ENCODE peak calls at places on chromosomes 6 and 20, in ten cellular contexts. R is SK-N-SH; B is H1; I is mucosa of descending colon; M is tibial artery; X is pancreas; Q is CD4-positive, alpha-beta memory T cell; J is lung; G is IMR-90; V is adipocyte. N is an unnamed sample. For H3K4me1, the result is how much of the 10 kb centered on the place peaks cover.

GRCh38 chr6:150723857-150724256 is 124.2 kb downstream of the PLEKHG1 start:
- DNase-seq in R (no peak), B (no peak), I (no peak), M (no peak), X (no peak), Q (no peak), J (no peak), G (no peak), V (no peak), N (peak)

GRCh38 chr20:47500554-47500953 is 1.1 kb upstream of the NCOA3 start:
- DNase-seq in R (no peak), B (no peak), I (no peak), M (no peak), X (no peak), Q (no peak), J (no peak), G (no peak), V (no peak), N (no peak)

GRCh38 chr20:17556842-17557674 is 12.8 kb upstream of the DSTN start:
- DNase-seq in R (peak), B (peak), I (peak), M (peak), X (peak), Q (no peak), J (peak), G (peak), V (peak), N (peak)

GRCh38 chr20:49888341-49889244 is 26.7 kb downstream of the SPATA2 start:
- DNase-seq in R (peak), B (peak), I (no peak), M (peak), X (no peak), Q (peak), J (no peak), G (peak), V (peak), N (peak)

GRCh38 chr6:34239240-34239825 is 2.7 kb downstream of the HMGA1 start:
- DNase-seq in R (no peak), B (no peak), I (peak), M (peak), X (no peak), Q (no peak), J (no peak), G (no peak), V (no peak), N (no peak)

GRCh38 chr6:144615870-144616269 is 330.7 kb downstream of the UTRN start:
- DNase-seq in R (no peak), B (no peak), I (no peak), M (no peak), X (no peak), Q (no peak), J (no peak), G (no peak), V (no peak), N (no peak)

GRCh38 chr20:46905364-46906125 is 10.9 kb downstream of the EYA2 start:
- DNase-seq in R (no peak), B (no peak), I (no peak), M (no peak), X (no peak), Q (no peak), J (no peak), G (no peak), V (no peak), N (no peak)

GRCh38 chr6:17212541-17213371 is 68.4 kb upstream of the RBM24 start:
- DNase-seq in R (no peak), B (no peak), I (no peak), M (no peak), X (no peak), Q (no peak), J (no peak), G (no peak), V (peak), N (peak)

GRCh38 chr6:9112548-9112947 is 677.2 kb upstream of the SLC35B3 start:
- DNase-seq in R (no peak), B (no peak), I (no peak), M (no peak), X (no peak), Q (no peak), J (no peak), G (no peak), V (no peak), N (no peak)

GRCh38 chr20:50904067-50904570 is 27.1 kb downstream of the ADNP start:
- DNase-seq in R (no peak), B (no peak), I (no peak), M (no peak), X (no peak), Q (no peak), J (no peak), G (no peak), V (no peak), N (no peak)

GRCh38 chr6:90393232-90393884 is 96.7 kb upstream of the BACH2 start:
- DNase-seq in R (peak), B (peak), I (no peak), M (no peak), X (no peak), Q (peak), J (peak), G (peak), V (peak), N (peak)

GRCh38 chr6:145865175-145865574 is 50.6 kb upstream of the FBXO30 start:
- DNase-seq in R (no peak), B (no peak), I (no peak), M (no peak), X (no peak), Q (peak), J (no peak), G (no peak), V (no peak), N (no peak)

GRCh38 chr20:49132995-49133451 is 55.1 kb downstream of the STAU1 start:
- DNase-seq in R (peak), B (no peak), I (no peak), M (no peak), X (no peak), Q (peak), J (no peak), G (peak), V (peak), N (peak)

GRCh38 chr20:5148581-5148980 is 21.8 kb downstream of the CDS2 start:
- DNase-seq in R (no peak), B (no peak), I (no peak), M (no peak), X (no peak), Q (no peak), J (no peak), G (no peak), V (no peak), N (no peak)

GRCh38 chr6:86707545-86708120 is 229.7 kb upstream of the HTR1E start:
- DNase-seq in R (no peak), B (no peak), I (no peak), M (no peak), X (no peak), Q (no peak), J (no peak), G (no peak), V (no peak), N (no peak)

GRCh38 chr6:43771858-43772570 is 2.0 kb downstream of the VEGFA start:
- DNase-seq in R (peak), B (peak), I (peak), M (peak), X (no peak), Q (peak), J (peak), G (no peak), V (peak), N (no peak)

GRCh38 chr20:33169176-33169794 is 1.3 kb downstream of the BPIFA2 start:
- DNase-seq in R (no peak), B (peak), I (no peak), M (no peak), X (no peak), Q (no peak), J (no peak), G (no peak), V (no peak), N (no peak)

GRCh38 chr6:141809901-141810300 is 322.8 kb upstream of the GJE1 start:
- DNase-seq in R (no peak), B (no peak), I (no peak), M (no peak), X (no peak), Q (no peak), J (no peak), G (peak), V (no peak), N (peak)

GRCh38 chr6:151330130-151330715 is 61.1 kb downstream of the ZBTB2 start:
- DNase-seq in R (peak), B (no peak), I (no peak), M (no peak), X (no peak), Q (no peak), J (no peak), G (peak), V (peak), N (peak)

GRCh38 chr6:1806935-1807334 is 197.2 kb downstream of the FOXC1 start:
- DNase-seq in R (no peak), B (no peak), I (no peak), M (no peak), X (no peak), Q (no peak), J (no peak), G (no peak), V (no peak), N (no peak)

GRCh38 chr6:167470836-167471547 is 146.1 kb downstream of the TTLL2 start:
- DNase-seq in R (no peak), B (no peak), I (no peak), M (no peak), X (no peak), Q (no peak), J (no peak), G (no peak), V (no peak), N (no peak)

GRCh38 chr6:168160506-168161370 is 81.7 kb upstream of the FRMD1 start:
- DNase-seq in R (no peak), B (no peak), I (no peak), M (peak), X (peak), Q (no peak), J (no peak), G (no peak), V (no peak), N (no peak)

GRCh38 chr6:42762338-42762929 is 16.5 kb upstream of the TBCC start:
- DNase-seq in R (no peak), B (no peak), I (no peak), M (no peak), X (no peak), Q (no peak), J (no peak), G (no peak), V (no peak), N (no peak)

GRCh38 chr6:118712955-118713354 is 61.6 kb upstream of the CEP85L start:
- DNase-seq in R (no peak), B (no peak), I (no peak), M (no peak), X (no peak), Q (no peak), J (no peak), G (peak), V (peak), N (peak)

GRCh38 chr6:159745081-159745480 is 16.8 kb upstream of the ACAT2 start:
- DNase-seq in R (no peak), B (no peak), I (no peak), M (no peak), X (no peak), Q (no peak), J (no peak), G (no peak), V (no peak), N (no peak)

GRCh38 chr20:11166716-11167115 is 492.9 kb upstream of the JAG1 start:
- DNase-seq in R (no peak), B (no peak), I (no peak), M (no peak), X (no peak), Q (no peak), J (no peak), G (peak), V (no peak), N (no peak)

GRCh38 chr20:57060407-57061057 is 205.9 kb downstream of the BMP7 start:
- DNase-seq in R (no peak), B (no peak), I (no peak), M (peak), X (no peak), Q (no peak), J (no peak), G (no peak), V (no peak), N (no peak)

GRCh38 chr6:161487694-161488093 is 213.8 kb upstream of the AGPAT4 start:
- DNase-seq in R (no peak), B (no peak), I (no peak), M (no peak), X (no peak), Q (no peak), J (no peak), G (no peak), V (no peak), N (peak)

GRCh38 chr20:22495172-22495571 is 89.2 kb downstream of the FOXA2 start:
- DNase-seq in R (no peak), B (no peak), I (no peak), M (no peak), X (no peak), Q (no peak), J (no peak), G (no peak), V (no peak), N (no peak)

GRCh38 chr6:105514306-105514705 is 111.4 kb upstream of the PREP start:
- DNase-seq in R (no peak), B (no peak), I (no peak), M (no peak), X (no peak), Q (no peak), J (no peak), G (no peak), V (no peak), N (no peak)

GRCh38 chr6:10555625-10556309 is 34.6 kb downstream of the GCNT2 start:
- DNase-seq in R (peak), B (peak), I (peak), M (no peak), X (no peak), Q (no peak), J (peak), G (peak), V (peak), N (peak)

GRCh38 chr6:33091957-33092356 is 16.2 kb downstream of the HLA-DPB1 start:
- DNase-seq in R (peak), B (peak), I (no peak), M (no peak), X (no peak), Q (peak), J (no peak), G (no peak), V (no peak), N (no peak)

GRCh38 chr20:10739575-10739974 is 65.8 kb upstream of the JAG1 start:
- DNase-seq in R (no peak), B (no peak), I (no peak), M (no peak), X (no peak), Q (no peak), J (no peak), G (no peak), V (peak), N (no peak)

GRCh38 chr6:4606681-4607025 is 169.6 kb upstream of the CDYL start:
- DNase-seq in R (no peak), B (no peak), I (no peak), M (no peak), X (no peak), Q (no peak), J (no peak), G (no peak), V (no peak), N (no peak)

GRCh38 chr6:125154184-125155135 is 887 bp downstream of the TPD52L1 start:
- DNase-seq in R (peak), B (peak), I (peak), M (peak), X (peak), Q (no peak), J (peak), G (no peak), V (peak), N (peak)

GRCh38 chr6:29602564-29603361 is 17.8 kb downstream of the OR2H2 start:
- DNase-seq in R (peak), B (peak), I (no peak), M (no peak), X (no peak), Q (no peak), J (no peak), G (peak), V (peak), N (peak)

GRCh38 chr6:32175322-32175710 is 568 bp downstream of the AGPAT1 start:
- DNase-seq in R (no peak), B (no peak), I (no peak), M (no peak), X (no peak), Q (no peak), J (no peak), G (no peak), V (no peak), N (no peak)

DNA sequence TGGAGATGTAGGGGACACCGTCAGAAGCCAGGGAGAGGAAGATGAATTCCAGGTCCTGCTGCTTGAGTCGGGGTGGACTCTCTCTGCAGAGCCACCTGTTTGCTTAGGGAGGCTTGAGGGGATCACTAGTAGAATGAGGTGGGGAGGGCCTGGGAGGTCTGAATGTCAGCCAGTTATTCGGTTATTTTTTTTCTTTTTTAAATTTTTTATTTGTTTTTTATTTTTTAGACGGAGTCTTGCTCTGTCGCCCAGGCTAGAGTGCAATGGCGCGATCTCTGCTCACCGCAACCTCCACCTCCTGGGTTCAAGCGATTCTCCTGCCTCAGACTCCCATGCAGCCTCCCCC is 8.4 kb downstream of the TEAD3 start:
- DNase-seq in R (no peak), B (no peak), I (no peak), M (no peak), X (no peak), Q (no peak), J (no peak), G (no peak), V (no peak), N (no peak)
- H3K4me1 ChIP-seq in R (under half), B (half or more), I (under half), M (under half), X (under half), Q (under half), J (under half), G (half or more), V (under half), N (half or more)

GRCh38 chr20:1328680-1329330 is at the start of gene SDCBP2:
- DNase-seq in R (no peak), B (peak), I (peak), M (peak), X (peak), Q (no peak), J (peak), G (no peak), V (no peak), N (no peak)
- H3K4me1 ChIP-seq in R (under half), B (under half), I (under half), M (under half), X (under half), Q (under half), J (under half), G (under half), V (half or more), N (under half)

DNA sequence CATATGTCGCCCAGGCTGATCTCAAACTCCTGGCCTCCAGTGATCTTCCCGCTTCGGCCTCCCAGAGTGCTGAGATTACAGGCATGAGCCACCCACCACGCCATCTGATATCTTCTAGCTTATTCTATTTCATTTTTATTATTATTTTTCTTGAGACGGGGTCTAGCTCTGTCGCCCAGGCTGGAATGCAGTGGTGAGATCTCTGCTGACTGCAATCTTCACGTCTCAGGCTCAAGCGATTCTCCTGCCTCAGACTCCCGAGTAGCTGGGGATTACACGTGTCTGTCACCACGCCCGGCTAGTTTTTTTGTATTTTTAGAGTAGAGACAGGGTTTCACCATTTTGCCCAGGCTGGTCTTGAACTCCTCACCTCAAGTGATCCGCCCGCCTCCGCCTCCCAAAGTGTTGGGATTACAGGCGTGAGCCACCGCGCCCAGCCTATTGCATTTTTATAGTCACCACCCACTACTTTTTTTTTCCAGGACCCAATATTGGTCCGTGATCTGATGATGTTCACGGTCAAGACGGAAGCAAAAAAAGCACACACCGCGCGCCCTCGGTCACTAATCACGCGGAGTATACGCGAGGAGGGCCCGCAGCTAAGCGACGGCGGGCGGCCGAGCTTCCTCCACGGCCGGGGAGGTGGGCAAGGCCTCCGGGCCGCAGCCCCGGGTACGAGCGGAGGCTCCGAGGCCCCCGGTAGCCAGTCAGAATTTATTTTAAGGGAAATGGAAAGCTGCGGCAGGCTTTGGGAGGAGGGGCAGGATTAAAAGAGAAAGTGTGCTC is 1.1 kb upstream of the LSM14B start:
- DNase-seq in R (no peak), B (no peak), I (peak), M (no peak), X (no peak), Q (no peak), J (no peak), G (peak), V (peak), N (peak)
- H3K4me1 ChIP-seq in R (under half), B (under half), I (under half), M (under half), X (under half), Q (half or more), J (under half), G (under half), V (under half), N (under half)

GRCh38 chr6:20539387-20539786 is 5.1 kb downstream of the CDKAL1 start:
- DNase-seq in R (no peak), B (no peak), I (no peak), M (no peak), X (no peak), Q (no peak), J (no peak), G (no peak), V (no peak), N (no peak)
- H3K4me1 ChIP-seq in R (under half), B (under half), I (under half), M (under half), X (under half), Q (under half), J (under half), G (under half), V (under half), N (under half)

GRCh38 chr6:5998741-5999687 is 7.7 kb downstream of the NRN1 start:
- DNase-seq in R (peak), B (peak), I (peak), M (no peak), X (peak), Q (no peak), J (no peak), G (no peak), V (peak), N (no peak)
- H3K4me1 ChIP-seq in R (under half), B (under half), I (under half), M (under half), X (under half), Q (half or more), J (under half), G (under half), V (under half), N (under half)

GRCh38 chr6:149340200-149340599 is 22.7 kb downstream of the TAB2 start:
- DNase-seq in R (no peak), B (no peak), I (no peak), M (no peak), X (no peak), Q (no peak), J (no peak), G (no peak), V (no peak), N (no peak)
- H3K4me1 ChIP-seq in R (under half), B (under half), I (under half), M (under half), X (half or more), Q (half or more), J (under half), G (under half), V (half or more), N (under half)

GRCh38 chr6:166423781-166424180 is 41.0 kb upstream of the MPC1 start:
- DNase-seq in R (no peak), B (no peak), I (no peak), M (no peak), X (no peak), Q (no peak), J (no peak), G (no peak), V (no peak), N (no peak)
- H3K4me1 ChIP-seq in R (under half), B (under half), I (under half), M (under half), X (under half), Q (under half), J (under half), G (under half), V (under half), N (under half)

DNA sequence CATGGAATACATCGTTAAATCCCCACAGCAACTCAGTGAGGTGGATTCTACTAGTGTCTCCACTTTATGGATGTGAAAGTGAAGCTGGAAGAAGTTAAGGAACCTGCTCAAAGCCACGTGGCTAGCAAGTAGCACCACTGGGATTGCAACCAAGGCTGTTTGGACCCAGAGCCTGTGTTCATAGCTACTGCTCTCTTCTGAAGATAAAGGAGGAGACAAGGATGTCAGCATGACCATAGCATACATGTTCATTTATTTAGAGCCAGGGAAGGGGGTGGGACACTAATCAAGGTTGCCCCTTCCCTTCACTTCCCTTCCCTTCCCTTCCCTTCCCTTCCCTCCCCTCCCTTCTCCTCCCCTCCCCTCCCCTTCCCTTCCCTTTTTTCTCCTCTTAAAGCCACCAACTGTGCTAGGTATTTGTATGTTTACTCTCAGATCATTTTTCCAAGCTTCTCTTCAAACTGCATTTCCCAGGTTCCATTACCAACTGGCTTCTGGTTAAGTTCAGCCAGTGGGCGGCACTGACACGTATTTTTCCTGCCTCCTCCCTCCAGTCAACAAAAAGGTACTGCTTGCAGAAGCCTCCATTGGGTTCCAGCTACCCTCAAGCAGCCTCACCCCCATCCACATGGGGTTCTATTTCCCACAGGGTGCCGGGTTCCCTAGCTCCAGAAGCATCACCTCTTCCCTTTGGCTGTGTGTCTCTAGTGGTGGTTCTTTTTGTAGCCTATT is 134.9 kb downstream of the BCAS1 start:
- DNase-seq in R (no peak), B (peak), I (peak), M (no peak), X (no peak), Q (no peak), J (no peak), G (no peak), V (peak), N (no peak)
- H3K4me1 ChIP-seq in R (under half), B (under half), I (under half), M (under half), X (under half), Q (under half), J (under half), G (under half), V (under half), N (under half)

N was measured in astrocyte.